ENCODE peak calls at places on chromosome 18, in six cellular contexts. E, L, Y, J, F and V are unnamed samples.
A peak's percentile ranks its signal among the peaks of the same experiment; 100 is the strongest.

GRCh38 chr18:79911009-79911870 is 40.2 kb downstream of the SLC66A2 start:
- DNase-seq in E (peak; percentile 20), L (no peak), Y (no peak), J (no peak), F (no peak), V (no peak)

GRCh38 chr18:25646971-25647370 is 295.0 kb upstream of the ZNF521 start:
- DNase-seq in E (no peak), L (peak; percentile 34), Y (peak; percentile 8), J (no peak), F (peak; percentile 16), V (no peak)

GRCh38 chr18:53070706-53071105 is 730.7 kb downstream of the DCC start:
- DNase-seq in E (no peak), L (no peak), Y (no peak), J (no peak), F (no peak), V (no peak)

GRCh38 chr18:43886341-43886740 is 609.1 kb upstream of the SYT4 start:
- DNase-seq in E (no peak), L (peak; percentile 30), Y (no peak), J (no peak), F (no peak), V (no peak)

GRCh38 chr18:35267809-35268208 is 22.2 kb downstream of the ZSCAN30 start:
- DNase-seq in E (no peak), L (no peak), Y (no peak), J (peak; percentile 52), F (no peak), V (no peak)

GRCh38 chr18:48939368-48940097 is 11.2 kb downstream of the SMAD7 start:
- DNase-seq in E (no peak), L (peak; percentile 79), Y (peak; percentile 73), J (peak; percentile 39), F (no peak), V (no peak)

GRCh38 chr18:36672437-36673344 is 156.1 kb downstream of the TPGS2 start:
- DNase-seq in E (no peak), L (peak; percentile 43), Y (peak; percentile 72), J (peak; percentile 8), F (no peak), V (no peak)

GRCh38 chr18:60024857-60025256 is 125.1 kb downstream of the PMAIP1 start:
- DNase-seq in E (no peak), L (peak; percentile 16), Y (peak; percentile 26), J (no peak), F (no peak), V (no peak)

GRCh38 chr18:68817584-68817983 is 19.7 kb downstream of the CCDC102B start:
- DNase-seq in E (no peak), L (peak; percentile 39), Y (peak; percentile 51), J (no peak), F (peak; percentile 16), V (no peak)

GRCh38 chr18:57440331-57441101 is 5.3 kb downstream of the ONECUT2 start:
- DNase-seq in E (peak; percentile 24), L (no peak), Y (no peak), J (no peak), F (no peak), V (peak; percentile 21)

GRCh38 chr18:39191931-39192330 is 1626.3 kb upstream of the CELF4 start:
- DNase-seq in E (no peak), L (no peak), Y (no peak), J (no peak), F (no peak), V (no peak)

GRCh38 chr18:74179623-74180199 is 31.4 kb downstream of the TIMM21 start:
- DNase-seq in E (no peak), L (no peak), Y (no peak), J (no peak), F (no peak), V (no peak)
- TF ChIP-seq CTCF in E (no peak), L (no peak), Y (no peak), J (no peak), F (no peak), V (no peak)

DNA sequence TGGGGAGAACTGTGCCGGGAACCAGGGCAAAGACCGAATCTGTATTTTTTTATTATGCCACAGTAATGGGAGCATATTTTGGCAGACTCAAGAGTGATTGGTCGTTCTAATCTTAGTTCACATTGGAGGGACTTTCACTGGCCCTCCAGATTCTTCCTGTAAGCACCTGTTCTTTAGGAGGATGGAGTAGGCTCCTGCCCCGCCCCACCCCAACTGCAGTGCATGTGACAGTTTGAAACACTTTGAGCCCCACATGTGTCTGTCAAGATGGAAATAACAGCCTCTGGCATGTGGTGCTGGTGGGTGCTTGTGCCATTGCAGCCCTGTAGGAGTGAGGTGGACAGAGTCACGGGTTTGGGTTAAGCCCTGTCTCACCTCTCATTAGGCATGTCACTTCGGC is 43.3 kb upstream of the TXNDC2 start:
- DNase-seq in E (no peak), L (no peak), Y (no peak), J (no peak), F (no peak), V (no peak)
- TF ChIP-seq CTCF in E (no peak), L (no peak), Y (no peak), J (no peak), F (no peak), V (no peak)

GRCh38 chr18:7020995-7021777 is 96.4 kb downstream of the LAMA1 start:
- DNase-seq in E (no peak), L (no peak), Y (no peak), J (no peak), F (no peak), V (no peak)
- TF ChIP-seq CTCF in E (no peak), L (no peak), Y (no peak), J (no peak), F (no peak), V (no peak)

GRCh38 chr18:78818961-78819360 is 160.7 kb upstream of the SALL3 start:
- DNase-seq in E (no peak), L (no peak), Y (no peak), J (no peak), F (no peak), V (no peak)

GRCh38 chr18:78818495-78818894 is 161.1 kb upstream of the SALL3 start:
- DNase-seq in E (no peak), L (no peak), Y (no peak), J (no peak), F (no peak), V (no peak)

GRCh38 chr18:78822171-78822570 is 157.4 kb upstream of the SALL3 start:
- DNase-seq in E (no peak), L (no peak), Y (no peak), J (no peak), F (no peak), V (no peak)

GRCh38 chr18:78822886-78823285 is 156.7 kb upstream of the SALL3 start:
- DNase-seq in E (no peak), L (no peak), Y (no peak), J (no peak), F (no peak), V (no peak)

DNA sequence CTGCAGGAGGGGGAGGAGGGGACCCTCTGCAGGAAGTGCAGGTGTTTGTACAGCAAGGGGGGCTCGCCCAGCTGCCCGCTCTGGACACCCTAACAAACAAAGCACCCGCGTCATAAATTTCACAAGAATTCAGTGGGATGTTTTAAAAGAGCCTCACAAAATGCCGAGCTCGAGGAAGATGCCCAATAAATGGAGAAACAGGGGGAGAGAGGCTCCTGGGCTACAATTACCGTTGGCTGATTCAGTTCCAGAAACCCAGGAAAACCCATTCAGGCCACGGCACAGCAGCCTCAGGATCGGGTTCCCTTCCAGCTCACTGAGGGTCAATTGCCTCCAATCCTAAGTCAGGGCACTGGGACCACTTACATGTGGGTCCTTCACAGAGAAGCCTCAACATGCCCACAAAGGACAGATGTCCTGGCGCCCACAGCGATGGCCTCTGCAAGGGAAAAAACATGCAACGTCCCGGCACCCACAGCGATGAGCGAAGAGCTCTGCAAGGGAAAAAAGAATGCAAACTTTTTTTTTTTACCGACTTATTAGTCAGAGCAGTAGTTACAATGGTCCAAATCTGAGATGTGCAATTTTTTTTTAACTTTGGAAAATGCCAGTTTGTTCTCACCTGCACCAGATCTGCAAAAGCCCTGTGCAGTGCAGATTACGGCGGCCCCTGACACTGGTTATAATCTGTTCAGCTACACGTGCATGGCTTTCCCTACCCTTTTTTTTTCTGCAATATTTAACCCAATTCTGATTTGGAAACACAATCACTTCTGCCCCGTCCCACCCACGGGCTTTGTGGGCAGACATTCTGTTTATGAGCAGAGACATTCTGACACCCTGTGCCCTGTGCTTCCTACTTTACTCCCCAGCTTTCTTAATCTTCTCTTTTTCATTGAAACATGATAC is 159.4 kb upstream of the SALL3 start:
- DNase-seq in E (no peak), L (no peak), Y (no peak), J (no peak), F (no peak), V (no peak)
- TF ChIP-seq CTCF in E (no peak), L (no peak), Y (no peak), J (no peak), F (no peak), V (no peak)

GRCh38 chr18:12281861-12282260 is 26.2 kb upstream of the TUBB6 start:
- DNase-seq in E (no peak), L (no peak), Y (no peak), J (no peak), F (no peak), V (no peak)

GRCh38 chr18:12282436-12283039 is 25.5 kb upstream of the TUBB6 start:
- DNase-seq in E (no peak), L (peak; percentile 76), Y (peak; percentile 78), J (no peak), F (peak; percentile 54), V (no peak)

GRCh38 chr18:12279781-12280531 is 25.8 kb downstream of the CIDEA start:
- DNase-seq in E (no peak), L (no peak), Y (no peak), J (no peak), F (no peak), V (no peak)

GRCh38 chr18:12283666-12284065 is 24.4 kb upstream of the TUBB6 start:
- DNase-seq in E (no peak), L (no peak), Y (no peak), J (no peak), F (no peak), V (no peak)

DNA sequence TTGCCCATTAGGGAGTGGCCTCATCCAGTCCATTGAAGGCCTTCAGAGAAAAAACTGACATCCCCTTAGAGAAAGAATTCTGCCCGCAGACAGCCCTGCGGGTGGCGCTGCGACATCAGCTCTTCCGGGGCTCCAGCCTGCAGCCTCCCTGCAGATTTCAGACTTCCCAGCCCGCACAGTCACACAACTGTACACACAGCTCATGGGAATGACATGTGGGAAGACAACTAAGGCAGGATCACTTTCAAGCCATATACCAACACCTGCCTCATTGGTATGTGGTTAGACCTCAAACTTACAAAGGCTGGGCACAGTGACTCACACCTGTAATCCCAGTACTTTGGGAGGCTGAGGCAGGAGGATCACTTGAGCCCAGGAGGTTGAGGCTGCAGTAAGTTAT is 24.8 kb upstream of the TUBB6 start:
- DNase-seq in E (no peak), L (peak; percentile 36), Y (peak; percentile 38), J (peak; percentile 20), F (no peak), V (no peak)
- TF ChIP-seq CTCF in E (peak; percentile 7), L (peak; percentile 16), Y (peak; percentile 25), J (no peak), F (peak; percentile 35), V (no peak)

DNA sequence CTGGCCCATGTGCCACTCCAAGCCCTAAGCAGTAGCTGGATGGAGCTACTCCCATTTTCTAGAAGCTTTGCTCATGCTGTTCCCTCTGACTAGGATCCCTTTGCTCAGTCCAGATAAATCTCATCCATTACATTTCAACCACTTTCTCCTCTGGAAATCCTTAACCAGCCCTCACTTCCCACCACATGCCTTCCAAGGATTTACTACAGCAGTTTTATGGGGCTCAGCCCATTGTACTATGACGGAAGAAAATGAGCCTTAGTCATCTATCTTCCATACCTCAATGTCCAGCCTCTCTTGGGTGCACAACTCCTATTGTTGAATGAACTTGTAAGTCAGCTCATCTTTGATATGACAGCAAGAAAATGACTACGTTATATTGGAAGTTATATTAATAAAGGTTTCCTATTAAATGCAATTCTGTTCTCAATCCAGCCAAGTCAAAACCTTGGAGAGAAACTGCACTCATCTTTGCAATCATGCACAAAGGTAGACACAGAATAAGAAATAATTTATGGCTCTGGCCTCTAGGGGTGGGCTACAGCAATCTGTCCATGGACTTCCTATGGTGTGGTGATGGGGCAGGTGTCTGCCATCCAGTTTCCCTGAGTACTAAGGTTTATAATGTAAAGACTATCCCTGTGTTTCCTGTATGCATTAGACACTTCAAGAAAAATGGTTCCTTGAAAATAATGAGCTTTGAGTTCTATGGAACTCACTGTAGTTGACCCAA is 3.4 kb downstream of the B4GALT6 start:
- DNase-seq in E (no peak), L (peak; percentile 14), Y (peak; percentile 57), J (no peak), F (no peak), V (peak; percentile 24)
- TF ChIP-seq CTCF in E (peak; percentile 46), L (peak; percentile 9), Y (peak; percentile 33), J (peak; percentile 26), F (no peak), V (peak; percentile 37)